ENCODE peak calls at places on chromosomes 16 and 17, in five cellular contexts. D is mammary epithelial cell; P is uterus; Y is CD8-positive, alpha-beta T cell; X is stomach. K is an unnamed sample.

GRCh38 chr16:1450841-1451240 is 6.5 kb upstream of the CCDC154 start:
- DNase-seq in D (no peak), P (no peak), Y (no peak), X (no peak), K (no peak)

GRCh38 chr16:30000768-30001631 is 5.0 kb downstream of the INO80E start:
- DNase-seq in D (no peak), P (no peak), Y (no peak), X (no peak), K (no peak)

GRCh38 chr17:12134101-12134500 is 113.4 kb downstream of the MAP2K4 start:
- DNase-seq in D (no peak), P (no peak), Y (no peak), X (no peak), K (no peak)

GRCh38 chr16:11497329-11497805 is 89.4 kb downstream of the LITAF start:
- DNase-seq in D (peak), P (peak), Y (no peak), X (peak), K (no peak)

GRCh38 chr16:79997257-79997656 is 396.7 kb upstream of the MAF start:
- DNase-seq in D (no peak), P (no peak), Y (no peak), X (no peak), K (no peak)

GRCh38 chr17:63974594-63975192 is 2.0 kb upstream of the SCN4A start:
- DNase-seq in D (peak), P (no peak), Y (no peak), X (no peak), K (no peak)

GRCh38 chr16:83813818-83814653 is 6.3 kb downstream of the HSBP1 start:
- DNase-seq in D (peak), P (peak), Y (no peak), X (no peak), K (peak)

GRCh38 chr16:51542856-51543510 is 391.9 kb upstream of the SALL1 start:
- DNase-seq in D (no peak), P (no peak), Y (no peak), X (no peak), K (no peak)

GRCh38 chr17:2181206-2181983 is 122.2 kb downstream of the SMG6 start:
- DNase-seq in D (no peak), P (peak), Y (no peak), X (no peak), K (no peak)

GRCh38 chr16:46789499-46790414 is 41.2 kb downstream of the C16orf87 start:
- DNase-seq in D (peak), P (peak), Y (peak), X (peak), K (peak)

GRCh38 chr16:57732683-57733082 is 2.9 kb upstream of the KATNB1 start:
- DNase-seq in D (no peak), P (no peak), Y (no peak), X (no peak), K (no peak)

GRCh38 chr17:56699186-56699895 is 105.8 kb downstream of the NOG start:
- DNase-seq in D (peak), P (no peak), Y (no peak), X (peak), K (no peak)

GRCh38 chr16:73068546-73069401 is 20.8 kb upstream of the ZFHX3 start:
- DNase-seq in D (peak), P (peak), Y (no peak), X (no peak), K (no peak)

GRCh38 chr17:41919165-41919817 is 540 bp upstream of the ACLY start:
- DNase-seq in D (no peak), P (no peak), Y (no peak), X (no peak), K (no peak)

GRCh38 chr17:76700627-76701470 is 9.9 kb downstream of the MXRA7 start:
- DNase-seq in D (peak), P (peak), Y (no peak), X (no peak), K (no peak)

GRCh38 chr17:19448341-19449268 is 37.6 kb downstream of the RNF112 start:
- DNase-seq in D (peak), P (peak), Y (no peak), X (no peak), K (no peak)

GRCh38 chr16:2830355-2830695 is 222 bp downstream of the ZG16B start:
- DNase-seq in D (no peak), P (no peak), Y (no peak), X (no peak), K (no peak)

GRCh38 chr16:87358250-87358649 is 25.3 kb downstream of the FBXO31 start:
- DNase-seq in D (no peak), P (no peak), Y (no peak), X (no peak), K (no peak)

GRCh38 chr16:10881479-10882030 is 4.6 kb downstream of the CIITA start:
- DNase-seq in D (no peak), P (no peak), Y (no peak), X (no peak), K (no peak)

GRCh38 chr16:16956376-16956775 is 514.4 kb downstream of the XYLT1 start:
- DNase-seq in D (no peak), P (no peak), Y (no peak), X (no peak), K (no peak)

GRCh38 chr17:77285594-77286390 is 145.0 kb downstream of the SEC14L1 start:
- DNase-seq in D (peak), P (no peak), Y (no peak), X (peak), K (no peak)

GRCh38 chr16:7268182-7268581 is 64.5 kb upstream of the RBFOX1 start:
- DNase-seq in D (peak), P (no peak), Y (no peak), X (no peak), K (peak)

GRCh38 chr17:28074010-28074409 is 31.5 kb downstream of the NLK start:
- DNase-seq in D (no peak), P (no peak), Y (no peak), X (no peak), K (no peak)

GRCh38 chr17:8393470-8394231 is 4.0 kb downstream of the RNF222 start:
- DNase-seq in D (peak), P (no peak), Y (peak), X (no peak), K (no peak)

GRCh38 chr17:78986048-78986648 is 6.4 kb upstream of the LGALS3BP start:
- DNase-seq in D (no peak), P (no peak), Y (peak), X (peak), K (no peak)

GRCh38 chr16:57091200-57091989 is 988 bp upstream of the CPNE2 start:
- DNase-seq in D (peak), P (peak), Y (no peak), X (peak), K (peak)

GRCh38 chr17:40702271-40702670 is 1.3 kb downstream of the KRT24 start:
- DNase-seq in D (no peak), P (no peak), Y (no peak), X (no peak), K (no peak)

GRCh38 chr16:20674684-20675487 is 22.6 kb downstream of the ACSM1 start:
- DNase-seq in D (peak), P (peak), Y (no peak), X (no peak), K (no peak)

GRCh38 chr16:72721981-72722380 is 325.9 kb downstream of the ZFHX3 start:
- DNase-seq in D (no peak), P (no peak), Y (no peak), X (no peak), K (no peak)

GRCh38 chr17:80847506-80848230 is 144.0 kb upstream of the CHMP6 start:
- DNase-seq in D (no peak), P (no peak), Y (peak), X (no peak), K (no peak)

GRCh38 chr17:72346306-72346705 is 225.5 kb downstream of the SOX9 start:
- DNase-seq in D (no peak), P (no peak), Y (no peak), X (no peak), K (no peak)

GRCh38 chr17:72344613-72345012 is 223.8 kb downstream of the SOX9 start:
- DNase-seq in D (no peak), P (no peak), Y (no peak), X (no peak), K (no peak)

GRCh38 chr17:72345083-72345482 is 224.3 kb downstream of the SOX9 start:
- DNase-seq in D (no peak), P (no peak), Y (no peak), X (no peak), K (no peak)

GRCh38 chr17:72343911-72344310 is 223.1 kb downstream of the SOX9 start:
- DNase-seq in D (no peak), P (no peak), Y (no peak), X (no peak), K (no peak)

DNA sequence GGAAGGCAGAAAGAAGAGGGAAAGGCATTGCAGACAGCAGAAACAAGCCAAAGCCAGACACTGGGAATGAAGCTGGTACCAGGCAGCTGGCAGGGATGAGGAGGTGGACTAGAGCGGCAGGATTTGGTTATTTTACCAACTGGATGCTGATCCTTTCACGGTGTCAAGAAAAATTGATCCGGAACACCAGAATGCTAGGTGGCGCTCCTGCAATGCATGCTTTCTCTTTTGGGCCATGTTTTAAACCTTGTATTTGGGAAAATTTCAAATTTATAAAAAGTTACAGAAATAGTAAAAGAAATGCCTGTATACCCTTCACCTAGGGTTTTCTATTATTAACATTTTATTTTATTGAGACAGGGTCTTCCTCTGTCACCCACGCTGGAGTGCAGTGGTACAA is 224.7 kb downstream of the SOX9 start:
- DNase-seq in D (no peak), P (no peak), Y (no peak), X (no peak), K (no peak)
- TF ChIP-seq CTCF in D (no peak), P (no peak), Y (no peak), X (no peak), K (no peak)

GRCh38 chr17:49498037-49498615 is 3.0 kb downstream of the NGFR start:
- DNase-seq in D (no peak), P (no peak), Y (no peak), X (no peak), K (no peak)
- TF ChIP-seq CTCF in D (peak), P (no peak), Y (no peak), X (no peak), K (peak)

DNA sequence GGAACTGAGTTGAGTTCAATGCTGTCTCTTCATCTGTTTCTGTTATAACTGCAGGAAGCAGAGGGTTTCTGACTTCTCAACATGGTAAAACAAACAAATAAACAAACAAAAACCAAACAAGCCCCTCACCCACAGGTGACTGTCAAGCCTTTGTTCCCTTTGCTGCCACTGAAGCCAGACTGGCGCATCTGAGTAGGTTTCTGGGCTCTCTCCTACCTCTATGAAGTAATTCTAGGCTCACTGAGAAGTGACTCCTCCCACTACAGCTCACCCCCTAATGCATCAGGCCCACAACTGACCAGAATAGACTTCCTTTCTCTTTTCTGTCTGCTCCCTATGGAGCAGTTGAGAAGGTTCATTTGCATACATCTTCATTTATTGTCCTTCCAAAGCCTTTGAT is 77.0 kb upstream of the CCL2 start:
- DNase-seq in D (no peak), P (no peak), Y (no peak), X (no peak), K (no peak)
- TF ChIP-seq CTCF in D (no peak), P (no peak), Y (no peak), X (no peak), K (peak)

GRCh38 chr16:81350306-81350615 is 35.5 kb downstream of the GAN start:
- DNase-seq in D (no peak), P (no peak), Y (no peak), X (no peak), K (no peak)
- TF ChIP-seq CTCF in D (peak), P (no peak), Y (no peak), X (no peak), K (no peak)

GRCh38 chr17:62692721-62693431 is 65.4 kb downstream of the MRC2 start:
- DNase-seq in D (no peak), P (no peak), Y (no peak), X (no peak), K (no peak)
- TF ChIP-seq CTCF in D (peak), P (peak), Y (no peak), X (no peak), K (peak)

GRCh38 chr16:31461201-31461920 is 2.1 kb downstream of the ARMC5 start:
- DNase-seq in D (no peak), P (no peak), Y (no peak), X (no peak), K (no peak)

GRCh38 chr16:31458835-31459721 is at the start of gene ARMC5:
- DNase-seq in D (peak), P (peak), Y (peak), X (peak), K (peak)

GRCh38 chr16:31459722-31460581 is 651 bp downstream of the ARMC5 start:
- DNase-seq in D (peak), P (peak), Y (peak), X (peak), K (peak)

GRCh38 chr16:31461921-31462804 is 2.9 kb downstream of the ARMC5 start:
- DNase-seq in D (no peak), P (peak), Y (no peak), X (no peak), K (no peak)

DNA sequence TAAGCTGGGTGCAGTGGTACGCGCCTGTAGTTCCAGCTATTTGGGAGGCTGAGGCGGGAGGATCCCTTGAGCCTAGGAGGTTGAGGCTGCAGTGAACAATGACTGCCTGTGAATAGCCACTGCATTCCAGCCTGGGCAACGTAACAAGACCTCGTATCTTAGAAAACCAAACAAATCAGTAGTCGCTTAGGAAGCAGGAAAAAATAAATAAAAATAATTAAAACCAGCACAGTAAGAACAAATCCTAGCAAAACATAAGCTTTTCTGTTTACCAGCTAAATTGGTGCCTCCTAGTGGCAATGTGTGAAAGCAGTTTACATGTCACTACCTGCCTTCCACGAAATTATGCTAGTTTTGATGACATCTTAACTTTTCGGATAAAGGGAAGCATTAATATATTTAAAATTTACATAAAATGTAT is 1.3 kb downstream of the ARMC5 start:
- DNase-seq in D (peak), P (no peak), Y (no peak), X (no peak), K (no peak)
- TF ChIP-seq CTCF in D (peak), P (peak), Y (peak), X (no peak), K (peak)

K was measured in progenitor cell of endocrine pancreas.